ENCODE peak calls at places on chromosomes 1 and 21, in five cellular contexts. One of them, this sample, is unnamed.
A peak's percentile ranks its signal among the peaks of the same experiment; 100 is the strongest.

GRCh38 chr1:192461684-192462083 is 113.9 kb upstream of the RGS1 start:
- DNase-seq in thoracic aorta: no peak
- DNase-seq in aorta: no peak
- DNase-seq in GM23338: no peak
- DNase-seq in cardiac fibroblast: no peak
- DNase-seq in this sample: no peak

GRCh38 chr1:245680395-245680794 is 525.6 kb downstream of the KIF26B start:
- DNase-seq in thoracic aorta: no peak
- DNase-seq in aorta: no peak
- DNase-seq in GM23338: no peak
- DNase-seq in cardiac fibroblast: no peak
- DNase-seq in this sample: no peak

GRCh38 chr1:44406761-44407429 is 1.8 kb downstream of the RNF220 start:
- DNase-seq in thoracic aorta: no peak
- DNase-seq in aorta: peak; percentile 53
- DNase-seq in GM23338: peak; percentile 52
- DNase-seq in cardiac fibroblast: no peak
- DNase-seq in this sample: peak; percentile 35

GRCh38 chr1:231338270-231339128 is at the start of gene SPRTN:
- DNase-seq in thoracic aorta: no peak
- DNase-seq in aorta: no peak
- DNase-seq in GM23338: peak; percentile 94
- DNase-seq in cardiac fibroblast: peak; percentile 22
- DNase-seq in this sample: no peak

GRCh38 chr1:16110884-16111283 is 37.4 kb upstream of the FAM131C start:
- DNase-seq in thoracic aorta: no peak
- DNase-seq in aorta: peak; percentile 24
- DNase-seq in GM23338: no peak
- DNase-seq in cardiac fibroblast: no peak
- DNase-seq in this sample: no peak

GRCh38 chr1:93148001-93148400 is 32.2 kb downstream of the TMED5 start:
- DNase-seq in thoracic aorta: no peak
- DNase-seq in aorta: no peak
- DNase-seq in GM23338: no peak
- DNase-seq in cardiac fibroblast: peak; percentile 41
- DNase-seq in this sample: no peak

GRCh38 chr1:66452162-66452561 is 81.8 kb upstream of the SGIP1 start:
- DNase-seq in thoracic aorta: no peak
- DNase-seq in aorta: no peak
- DNase-seq in GM23338: no peak
- DNase-seq in cardiac fibroblast: no peak
- DNase-seq in this sample: no peak

GRCh38 chr1:84736445-84736844 is 46.2 kb upstream of the SSX2IP start:
- DNase-seq in thoracic aorta: no peak
- DNase-seq in aorta: no peak
- DNase-seq in GM23338: no peak
- DNase-seq in cardiac fibroblast: no peak
- DNase-seq in this sample: no peak

GRCh38 chr21:35540950-35541632 is 492.0 kb upstream of the RUNX1 start:
- DNase-seq in thoracic aorta: no peak
- DNase-seq in aorta: no peak
- DNase-seq in GM23338: no peak
- DNase-seq in cardiac fibroblast: no peak
- DNase-seq in this sample: no peak

GRCh38 chr1:198064181-198064580 is 92.6 kb upstream of the NEK7 start:
- DNase-seq in thoracic aorta: no peak
- DNase-seq in aorta: no peak
- DNase-seq in GM23338: no peak
- DNase-seq in cardiac fibroblast: no peak
- DNase-seq in this sample: no peak

GRCh38 chr1:158830904-158831507 is at the start of gene MNDA:
- DNase-seq in thoracic aorta: no peak
- DNase-seq in aorta: no peak
- DNase-seq in GM23338: no peak
- DNase-seq in cardiac fibroblast: no peak
- DNase-seq in this sample: no peak
- H3K4me3 ChIP-seq in thoracic aorta: peak within 1 kb of the TSS; percentile 20
- H3K4me3 ChIP-seq in aorta: no peak within 1 kb of the TSS
- H3K4me3 ChIP-seq in GM23338: no peak within 1 kb of the TSS
- H3K4me3 ChIP-seq in cardiac fibroblast: no peak within 1 kb of the TSS
- H3K4me3 ChIP-seq in this sample: no peak within 1 kb of the TSS

DNA sequence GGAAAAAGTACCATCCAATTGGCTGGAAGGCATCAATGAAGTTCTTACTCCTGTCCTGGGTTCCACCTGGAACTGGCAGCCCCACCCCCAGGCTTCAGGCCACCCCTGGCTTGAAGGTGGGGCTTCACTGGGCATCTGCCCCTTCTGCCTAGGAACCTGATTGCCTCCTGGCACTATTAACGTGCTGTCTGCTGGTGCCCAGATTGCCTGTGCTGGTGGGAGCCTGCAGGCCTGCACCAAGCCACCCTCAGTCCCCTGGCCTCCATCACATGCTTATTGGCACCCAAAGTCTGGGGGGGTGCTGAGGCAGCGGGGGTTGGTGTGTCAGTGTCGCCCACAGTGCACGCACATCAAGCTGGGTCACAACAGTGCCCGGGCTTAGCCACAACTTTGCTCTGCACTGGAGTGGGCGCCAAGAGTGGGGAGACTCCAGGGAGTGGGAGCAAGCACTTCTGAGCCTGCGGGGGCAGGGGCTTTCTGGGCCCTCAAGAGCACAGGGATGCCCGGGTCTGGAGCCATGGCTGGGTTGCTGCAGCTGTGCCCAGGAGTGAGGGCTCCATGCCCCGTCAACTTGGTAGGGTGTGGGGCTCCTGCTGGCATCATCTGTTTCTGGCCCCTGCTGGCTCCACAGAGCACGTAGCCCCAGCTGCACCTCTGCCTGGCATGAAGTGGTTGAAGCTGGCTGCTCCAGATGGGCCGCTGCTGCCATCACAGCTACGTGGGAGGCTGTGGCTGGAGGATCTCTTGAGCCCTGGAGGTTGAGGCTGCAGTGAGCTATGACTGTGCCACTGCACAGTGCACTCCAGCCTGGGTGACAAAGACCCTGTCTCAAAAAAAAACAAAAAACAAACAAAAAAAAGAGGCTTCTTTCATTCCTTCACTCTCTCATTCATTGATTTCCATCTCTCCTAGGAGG is 4.2 kb upstream of the LSM10 start:
- DNase-seq in thoracic aorta: no peak
- DNase-seq in aorta: no peak
- DNase-seq in GM23338: no peak
- DNase-seq in cardiac fibroblast: no peak
- DNase-seq in this sample: no peak
- H3K4me3 ChIP-seq in thoracic aorta: peak overlapping the region; percentile 67
- H3K4me3 ChIP-seq in aorta: no peak overlapping the region
- H3K4me3 ChIP-seq in GM23338: no peak overlapping the region
- H3K4me3 ChIP-seq in cardiac fibroblast: peak overlapping the region; percentile 27
- H3K4me3 ChIP-seq in this sample: no peak overlapping the region

GRCh38 chr21:33949516-33950424 is 34.2 kb upstream of the ATP5PO start:
- DNase-seq in thoracic aorta: no peak
- DNase-seq in aorta: no peak
- DNase-seq in GM23338: no peak
- DNase-seq in cardiac fibroblast: no peak
- DNase-seq in this sample: no peak

GRCh38 chr21:33948096-33948950 is 32.7 kb upstream of the ATP5PO start:
- DNase-seq in thoracic aorta: no peak
- DNase-seq in aorta: peak; percentile 76
- DNase-seq in GM23338: peak; percentile 94
- DNase-seq in cardiac fibroblast: peak; percentile 37
- DNase-seq in this sample: peak; percentile 98

GRCh38 chr21:33948951-33949444 is 33.4 kb upstream of the ATP5PO start:
- DNase-seq in thoracic aorta: no peak
- DNase-seq in aorta: no peak
- DNase-seq in GM23338: no peak
- DNase-seq in cardiac fibroblast: no peak
- DNase-seq in this sample: no peak

GRCh38 chr21:33951276-33952178 is 35.9 kb upstream of the ATP5PO start:
- DNase-seq in thoracic aorta: no peak
- DNase-seq in aorta: no peak
- DNase-seq in GM23338: no peak
- DNase-seq in cardiac fibroblast: peak; percentile 64
- DNase-seq in this sample: no peak

DNA sequence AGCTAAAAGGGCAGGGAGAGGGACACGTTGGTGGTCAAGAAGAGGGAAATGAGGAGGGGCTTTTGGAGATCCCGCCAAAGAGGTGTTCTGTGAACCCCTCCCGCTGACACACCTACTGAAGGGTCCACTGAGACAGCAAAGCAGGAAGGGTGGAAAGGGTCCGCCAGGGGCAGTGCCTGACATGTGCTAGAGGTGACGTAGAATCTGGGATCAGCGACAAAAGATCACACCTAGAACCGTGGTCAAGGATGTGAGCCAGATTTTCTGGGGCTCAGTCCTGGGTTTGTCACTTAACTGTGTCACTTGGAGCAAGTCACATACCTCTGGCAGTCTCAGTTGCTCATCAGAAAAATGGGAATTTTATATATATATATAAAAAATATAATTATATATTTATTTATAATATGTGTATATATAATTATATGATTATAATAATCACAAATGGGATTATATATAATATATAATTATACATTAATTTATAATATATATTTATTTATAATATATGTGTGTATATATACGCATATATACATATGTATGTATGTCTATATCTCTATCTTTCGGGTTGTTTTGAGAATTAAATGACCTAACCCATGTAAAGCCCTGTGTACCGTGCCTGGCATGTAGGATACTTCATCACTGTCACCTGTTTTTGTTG is 34.9 kb upstream of the ATP5PO start:
- DNase-seq in thoracic aorta: no peak
- DNase-seq in aorta: no peak
- DNase-seq in GM23338: no peak
- DNase-seq in cardiac fibroblast: no peak
- DNase-seq in this sample: no peak
- H3K4me3 ChIP-seq in thoracic aorta: no peak overlapping the region
- H3K4me3 ChIP-seq in aorta: no peak overlapping the region
- H3K4me3 ChIP-seq in GM23338: no peak overlapping the region
- H3K4me3 ChIP-seq in cardiac fibroblast: no peak overlapping the region
- H3K4me3 ChIP-seq in this sample: no peak overlapping the region

GRCh38 chr1:27526569-27527222 is 36.7 kb upstream of the WASF2 start:
- DNase-seq in thoracic aorta: no peak
- DNase-seq in aorta: no peak
- DNase-seq in GM23338: no peak
- DNase-seq in cardiac fibroblast: no peak
- DNase-seq in this sample: no peak
- H3K4me3 ChIP-seq in thoracic aorta: no peak overlapping the region
- H3K4me3 ChIP-seq in aorta: no peak overlapping the region
- H3K4me3 ChIP-seq in GM23338: peak overlapping the region; percentile 78
- H3K4me3 ChIP-seq in cardiac fibroblast: no peak overlapping the region
- H3K4me3 ChIP-seq in this sample: no peak overlapping the region

GRCh38 chr1:79004916-79005315 is 1.6 kb downstream of the ADGRL4 start:
- DNase-seq in thoracic aorta: no peak
- DNase-seq in aorta: no peak
- DNase-seq in GM23338: no peak
- DNase-seq in cardiac fibroblast: peak; percentile 63
- DNase-seq in this sample: no peak

GRCh38 chr1:79010589-79010988 is 4.1 kb upstream of the ADGRL4 start:
- DNase-seq in thoracic aorta: no peak
- DNase-seq in aorta: no peak
- DNase-seq in GM23338: no peak
- DNase-seq in cardiac fibroblast: no peak
- DNase-seq in this sample: no peak

GRCh38 chr1:79012500-79012899 is 6.0 kb upstream of the ADGRL4 start:
- DNase-seq in thoracic aorta: no peak
- DNase-seq in aorta: no peak
- DNase-seq in GM23338: no peak
- DNase-seq in cardiac fibroblast: no peak
- DNase-seq in this sample: no peak

GRCh38 chr1:79005945-79006344 is 585 bp downstream of the ADGRL4 start:
- DNase-seq in thoracic aorta: no peak
- DNase-seq in aorta: no peak
- DNase-seq in GM23338: peak; percentile 2
- DNase-seq in cardiac fibroblast: peak; percentile 75
- DNase-seq in this sample: no peak

DNA sequence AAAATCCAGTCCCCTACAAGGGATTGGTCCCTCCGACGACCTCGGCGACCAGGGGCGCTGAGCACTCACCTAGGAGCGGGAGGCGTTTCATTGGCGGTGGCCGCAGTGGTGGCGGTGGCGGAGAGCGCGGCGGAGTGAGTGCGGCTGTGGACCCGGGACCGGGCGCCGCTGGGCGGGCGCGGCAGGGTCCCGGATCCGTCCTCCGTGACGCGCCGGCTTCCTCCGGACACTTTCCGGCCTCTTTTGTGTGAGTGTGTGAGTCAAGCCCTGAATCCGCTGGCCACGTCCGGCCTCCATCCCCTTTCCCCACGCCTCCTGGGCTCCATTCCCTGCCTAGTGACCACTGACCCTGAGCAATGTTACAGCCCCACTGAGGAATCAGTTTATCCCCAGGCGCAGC is at the start of gene ADGRL4:
- DNase-seq in thoracic aorta: no peak
- DNase-seq in aorta: peak; percentile 46
- DNase-seq in GM23338: peak; percentile 74
- DNase-seq in cardiac fibroblast: peak; percentile 85
- DNase-seq in this sample: peak; percentile 58
- H3K4me3 ChIP-seq in thoracic aorta: peak within 1 kb of the TSS; percentile 52
- H3K4me3 ChIP-seq in aorta: no peak within 1 kb of the TSS
- H3K4me3 ChIP-seq in GM23338: peak within 1 kb of the TSS; percentile 67
- H3K4me3 ChIP-seq in cardiac fibroblast: peak within 1 kb of the TSS; percentile 78
- H3K4me3 ChIP-seq in this sample: peak within 1 kb of the TSS; percentile 12

GRCh38 chr1:28295936-28296335 is 32.9 kb upstream of the MED18 start:
- DNase-seq in thoracic aorta: no peak
- DNase-seq in aorta: no peak
- DNase-seq in GM23338: no peak
- DNase-seq in cardiac fibroblast: no peak
- DNase-seq in this sample: no peak
- H3K4me3 ChIP-seq in thoracic aorta: no peak overlapping the region
- H3K4me3 ChIP-seq in aorta: no peak overlapping the region
- H3K4me3 ChIP-seq in GM23338: no peak overlapping the region
- H3K4me3 ChIP-seq in cardiac fibroblast: no peak overlapping the region
- H3K4me3 ChIP-seq in this sample: no peak overlapping the region